ENCODE peak calls at places on chromosomes 12 and 14, in six cellular contexts. N is hepatocyte, W is GM23248, K is neural progenitor cell, L is HCT116, H is GM23338. R is an unnamed sample.

GRCh38 chr12:113167868-113168267 is 17.4 kb downstream of the DDX54 start:
- DNase-seq in N (no peak), W (no peak), K (no peak), L (no peak), H (no peak), R (no peak)

GRCh38 chr12:25705256-25705655 is 152.2 kb upstream of the LMNTD1 start:
- DNase-seq in N (no peak), W (no peak), K (no peak), L (no peak), H (no peak), R (no peak)

GRCh38 chr12:79689477-79690155 is 1.1 kb downstream of the PAWR start:
- DNase-seq in N (peak; percentile 65), W (peak; percentile 73), K (peak; percentile 71), L (no peak), H (peak; percentile 71), R (peak; percentile 61)

GRCh38 chr12:74285773-74286172 is 251.9 kb upstream of the ATXN7L3B start:
- DNase-seq in N (no peak), W (no peak), K (no peak), L (no peak), H (no peak), R (peak; percentile 89)

GRCh38 chr14:96105921-96106441 is 66.8 kb downstream of the C14orf132 start:
- DNase-seq in N (no peak), W (peak; percentile 97), K (no peak), L (no peak), H (no peak), R (no peak)

GRCh38 chr14:100446572-100446971 is 123.4 kb downstream of the SLC25A47 start:
- DNase-seq in N (no peak), W (no peak), K (peak; percentile 53), L (no peak), H (peak; percentile 88), R (no peak)

GRCh38 chr14:104749111-104749649 is 3.8 kb upstream of the SIVA1 start:
- DNase-seq in N (peak; percentile 84), W (peak; percentile 82), K (peak; percentile 42), L (no peak), H (no peak), R (peak; percentile 70)

GRCh38 chr14:85762523-85762922 is 232.6 kb downstream of the FLRT2 start:
- DNase-seq in N (no peak), W (no peak), K (peak; percentile 80), L (no peak), H (no peak), R (no peak)

GRCh38 chr12:106299193-106299794 is 3.2 kb upstream of the TCP11L2 start:
- DNase-seq in N (no peak), W (peak; percentile 85), K (no peak), L (no peak), H (no peak), R (no peak)

GRCh38 chr14:23055147-23055550 is 2.2 kb downstream of the CDH24 start:
- DNase-seq in N (no peak), W (no peak), K (no peak), L (no peak), H (no peak), R (no peak)

GRCh38 chr12:115172521-115172920 is 488.5 kb upstream of the TBX3 start:
- DNase-seq in N (no peak), W (peak; percentile 60), K (no peak), L (no peak), H (no peak), R (no peak)

GRCh38 chr14:80315681-80316080 is 104.4 kb upstream of the DIO2 start:
- DNase-seq in N (no peak), W (peak; percentile 46), K (no peak), L (no peak), H (peak; percentile 14), R (no peak)

GRCh38 chr12:23756416-23756815 is 193.1 kb downstream of the SOX5 start:
- DNase-seq in N (no peak), W (no peak), K (peak; percentile 33), L (no peak), H (peak; percentile 24), R (no peak)

GRCh38 chr14:65239143-65239672 is 136.9 kb upstream of the MAX start:
- DNase-seq in N (peak; percentile 63), W (peak; percentile 82), K (no peak), L (no peak), H (no peak), R (no peak)

GRCh38 chr12:7060353-7060954 is at the start of gene C1S:
- DNase-seq in N (peak; percentile 87), W (peak; percentile 98), K (peak; percentile 6), L (no peak), H (peak; percentile 84), R (peak; percentile 44)
- H3K4me3 ChIP-seq in N (no peak within 1 kb of the TSS), W (peak within 1 kb of the TSS; percentile 81), K (no peak within 1 kb of the TSS), L (no peak within 1 kb of the TSS), H (peak within 1 kb of the TSS; percentile 14), R (no peak within 1 kb of the TSS)

GRCh38 chr12:76802060-76802459 is 38.1 kb downstream of the ZDHHC17 start:
- DNase-seq in N (no peak), W (no peak), K (no peak), L (no peak), H (no peak), R (no peak)

GRCh38 chr12:76798864-76799263 is 34.9 kb downstream of the ZDHHC17 start:
- DNase-seq in N (no peak), W (no peak), K (no peak), L (no peak), H (no peak), R (no peak)

GRCh38 chr12:76799362-76799761 is 35.4 kb downstream of the ZDHHC17 start:
- DNase-seq in N (no peak), W (no peak), K (no peak), L (no peak), H (no peak), R (no peak)

DNA sequence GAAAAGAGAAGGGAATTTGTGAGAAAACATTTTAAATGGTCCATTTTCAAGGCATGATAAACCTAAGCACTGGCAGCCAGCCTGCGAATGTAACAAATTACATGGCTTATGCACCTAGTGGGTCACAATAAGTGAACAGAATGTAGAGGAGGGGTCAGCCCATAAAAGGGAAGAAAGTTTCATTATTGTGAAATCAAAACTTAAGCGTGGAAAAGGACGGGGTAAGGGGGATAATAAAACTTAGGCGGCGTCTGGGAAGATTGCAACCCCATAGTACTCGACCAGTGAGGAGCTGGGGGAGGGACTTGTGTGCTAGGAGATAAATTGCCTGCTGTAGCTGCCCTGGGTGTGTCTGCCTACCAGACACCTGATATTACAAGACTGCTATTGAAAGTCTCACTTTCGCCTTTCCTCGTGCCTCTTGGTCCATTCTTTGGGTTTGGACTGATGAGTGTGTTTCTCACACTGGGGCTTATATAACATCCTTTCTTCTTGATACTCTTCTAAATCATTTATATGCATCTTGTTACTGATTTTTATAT is 40.6 kb downstream of the ZDHHC17 start:
- DNase-seq in N (peak; percentile 18), W (no peak), K (no peak), L (no peak), H (no peak), R (no peak)
- TF ChIP-seq EZH2phosphoT487 in N (no peak), W (no peak), K (no peak), L (no peak), H (no peak), R (no peak)

GRCh38 chr12:50568338-50569155 is 63.8 kb downstream of the DIP2B start:
- DNase-seq in N (no peak), W (peak; percentile 16), K (no peak), L (no peak), H (no peak), R (no peak)
- H3K4me3 ChIP-seq in N (no peak overlapping the region), W (no peak overlapping the region), K (no peak overlapping the region), L (no peak overlapping the region), H (no peak overlapping the region), R (no peak overlapping the region)

GRCh38 chr14:71121711-71122110 is 214.5 kb downstream of the PCNX1 start:
- DNase-seq in N (no peak), W (no peak), K (no peak), L (no peak), H (no peak), R (no peak)

GRCh38 chr14:71122866-71123565 is 215.8 kb downstream of the PCNX1 start:
- DNase-seq in N (no peak), W (no peak), K (no peak), L (no peak), H (no peak), R (no peak)

GRCh38 chr14:71119075-71119474 is 211.8 kb downstream of the PCNX1 start:
- DNase-seq in N (no peak), W (peak; percentile 57), K (no peak), L (no peak), H (no peak), R (peak; percentile 65)

GRCh38 chr14:71119832-71120231 is 212.6 kb downstream of the PCNX1 start:
- DNase-seq in N (no peak), W (peak; percentile 13), K (no peak), L (no peak), H (no peak), R (no peak)

GRCh38 chr14:71123579-71124135 is 216.4 kb downstream of the PCNX1 start:
- DNase-seq in N (no peak), W (no peak), K (no peak), L (no peak), H (no peak), R (no peak)
- TF ChIP-seq EZH2phosphoT487 in N (no peak), W (no peak), K (no peak), L (no peak), H (no peak), R (no peak)

GRCh38 chr14:24172871-24173281 is 996 bp downstream of the REC8 start:
- DNase-seq in N (no peak), W (no peak), K (peak; percentile 9), L (no peak), H (no peak), R (no peak)
- H3K4me3 ChIP-seq in N (peak overlapping the region; percentile 11), W (no peak overlapping the region), K (peak overlapping the region; percentile 60), L (no peak overlapping the region), H (peak overlapping the region; percentile 81), R (no peak overlapping the region)

GRCh38 chr12:13536219-13536910 is 339.8 kb downstream of the EMP1 start:
- DNase-seq in N (no peak), W (no peak), K (no peak), L (no peak), H (no peak), R (no peak)
- TF ChIP-seq EZH2phosphoT487 in N (no peak), W (no peak), K (no peak), L (no peak), H (no peak), R (no peak)

DNA sequence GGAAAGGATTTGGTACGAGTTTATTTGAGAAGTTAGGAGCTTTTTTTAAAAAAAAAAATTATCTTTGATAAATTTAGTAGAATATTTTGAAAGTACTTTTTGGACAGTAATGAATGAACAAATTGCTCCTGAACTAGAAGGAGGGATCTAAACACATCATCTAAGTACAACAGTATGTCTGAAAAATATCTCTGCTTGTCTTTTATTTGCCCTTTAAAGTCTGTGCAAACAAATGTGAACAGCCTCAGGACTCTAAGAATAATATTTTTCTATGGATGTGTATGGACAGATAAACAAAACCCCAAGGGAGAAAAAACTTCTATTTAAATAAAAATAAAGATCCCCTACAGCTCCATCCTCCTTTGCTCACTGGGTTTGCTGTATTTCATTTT is 19.5 kb downstream of the FBXL14 start:
- DNase-seq in N (no peak), W (no peak), K (no peak), L (no peak), H (no peak), R (no peak)
- H3K4me3 ChIP-seq in N (no peak overlapping the region), W (no peak overlapping the region), K (no peak overlapping the region), L (no peak overlapping the region), H (no peak overlapping the region), R (peak overlapping the region; percentile 52)

GRCh38 chr14:92589213-92589852 is 75.8 kb downstream of the RIN3 start:
- DNase-seq in N (peak; percentile 34), W (peak; percentile 47), K (peak; percentile 45), L (no peak), H (peak; percentile 42), R (peak; percentile 56)
- TF ChIP-seq EZH2phosphoT487 in N (no peak), W (no peak), K (no peak), L (no peak), H (no peak), R (no peak)